ENCODE peak calls at places on chromosome 12, in five cellular contexts. J is kidney epithelial cell, Y is IMR-90, S is brain microvascular endothelial cell, M is right atrium auricular region. E is an unnamed sample.
A peak's percentile ranks its signal among the peaks of the same experiment; 100 is the strongest.

GRCh38 chr12:57775563-57776246 is 3.3 kb downstream of the EEF1AKMT3 start:
- DNase-seq in J (no peak), Y (no peak), S (no peak), M (no peak), E (no peak)

GRCh38 chr12:85688837-85689236 is 147.4 kb downstream of the RASSF9 start:
- DNase-seq in J (peak; percentile 10), Y (no peak), S (no peak), M (no peak), E (no peak)

GRCh38 chr12:96015672-96016071 is 19.5 kb upstream of the HAL start:
- DNase-seq in J (no peak), Y (peak; percentile 22), S (peak; percentile 52), M (no peak), E (peak; percentile 20)

GRCh38 chr12:4153343-4153892 is 120.1 kb upstream of the CCND2 start:
- DNase-seq in J (no peak), Y (no peak), S (no peak), M (no peak), E (peak; percentile 53)

GRCh38 chr12:42281281-42281680 is 43.2 kb upstream of the YAF2 start:
- DNase-seq in J (no peak), Y (no peak), S (no peak), M (no peak), E (no peak)

GRCh38 chr12:89472508-89472907 is 52.1 kb downstream of the GALNT4 start:
- DNase-seq in J (no peak), Y (peak; percentile 84), S (no peak), M (no peak), E (no peak)

GRCh38 chr12:126369487-126370463 is 1304.5 kb downstream of the AACS start:
- DNase-seq in J (no peak), Y (no peak), S (no peak), M (no peak), E (no peak)

GRCh38 chr12:121767525-121768016 is 25.9 kb downstream of the RHOF start:
- DNase-seq in J (no peak), Y (peak; percentile 81), S (peak; percentile 50), M (no peak), E (no peak)

DNA sequence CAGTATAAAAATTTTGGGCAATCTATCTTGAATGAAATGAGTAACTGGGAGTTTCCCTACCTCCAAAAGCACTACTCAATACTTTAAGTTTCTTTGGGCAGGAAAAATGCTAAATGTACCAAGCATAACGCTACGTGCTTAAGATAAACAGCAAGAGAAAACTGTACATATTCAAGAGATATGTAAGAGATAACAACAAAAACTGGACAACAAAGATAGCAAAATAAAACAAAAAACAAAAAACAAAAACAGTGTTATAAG is 20.0 kb downstream of the PTGES3 start:
- DNase-seq in J (no peak), Y (no peak), S (no peak), M (no peak), E (no peak)
- H3K36me3 ChIP-seq in J (peaks cover 1% of the 10 kb centered on the region), Y (peaks cover 39% of the 10 kb centered on the region), S (peaks cover 63% of the 10 kb centered on the region), M (peaks cover 89% of the 10 kb centered on the region), E (peaks cover 94% of the 10 kb centered on the region)

GRCh38 chr12:88058719-88059077 is 29.5 kb upstream of the C12orf50 start:
- DNase-seq in J (no peak), Y (no peak), S (no peak), M (no peak), E (no peak)

GRCh38 chr12:88063375-88063774 is 34.2 kb upstream of the C12orf50 start:
- DNase-seq in J (no peak), Y (peak; percentile 18), S (no peak), M (no peak), E (no peak)

GRCh38 chr12:88056571-88056970 is 27.4 kb upstream of the C12orf50 start:
- DNase-seq in J (no peak), Y (no peak), S (no peak), M (no peak), E (no peak)

GRCh38 chr12:88062464-88062863 is 33.3 kb upstream of the C12orf50 start:
- DNase-seq in J (no peak), Y (no peak), S (no peak), M (no peak), E (no peak)

DNA sequence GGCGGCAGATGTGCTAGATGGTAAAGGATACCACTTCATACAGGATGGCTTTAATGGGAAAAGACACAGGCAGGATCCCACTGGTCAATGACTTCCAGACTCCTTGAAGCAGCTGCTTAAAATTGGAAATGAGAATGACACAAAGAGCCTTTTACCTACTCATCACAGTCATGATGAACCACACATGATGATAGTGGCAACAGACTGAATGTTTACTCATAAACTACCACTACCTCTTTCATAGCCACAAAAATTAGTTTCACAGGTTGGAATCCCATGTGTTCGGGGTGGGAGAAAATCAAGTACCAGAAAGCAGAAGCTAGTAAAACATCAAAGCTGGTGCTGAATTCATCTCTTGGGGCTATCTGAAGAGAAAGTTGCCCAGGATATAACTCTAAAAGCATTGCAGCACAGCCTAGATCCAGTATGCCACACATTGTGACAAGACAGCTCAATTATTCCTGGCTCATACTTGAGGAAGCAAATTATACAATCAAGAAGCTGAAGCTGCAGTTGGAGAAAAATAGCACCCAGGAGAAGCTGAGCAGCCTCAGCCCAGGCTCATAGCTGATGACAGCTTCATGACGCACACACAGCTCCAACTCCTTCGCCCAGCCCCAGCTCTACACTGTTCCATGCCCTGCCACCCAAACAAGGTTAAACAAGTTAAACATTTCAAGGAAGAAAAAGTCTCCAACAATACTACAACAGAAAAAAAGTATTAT is 29.0 kb upstream of the C12orf50 start:
- DNase-seq in J (no peak), Y (peak; percentile 40), S (peak; percentile 3), M (peak; percentile 65), E (no peak)
- H3K36me3 ChIP-seq in J (no peaks in the 10 kb centered on the region), Y (peaks cover 12% of the 10 kb centered on the region), S (peaks cover 16% of the 10 kb centered on the region), M (peaks cover 13% of the 10 kb centered on the region), E (peaks cover 26% of the 10 kb centered on the region)

GRCh38 chr12:69545081-69545480 is 40.2 kb upstream of the CCT2 start:
- DNase-seq in J (no peak), Y (no peak), S (no peak), M (no peak), E (no peak)

GRCh38 chr12:69544087-69544486 is 41.2 kb upstream of the CCT2 start:
- DNase-seq in J (no peak), Y (no peak), S (no peak), M (no peak), E (no peak)

DNA sequence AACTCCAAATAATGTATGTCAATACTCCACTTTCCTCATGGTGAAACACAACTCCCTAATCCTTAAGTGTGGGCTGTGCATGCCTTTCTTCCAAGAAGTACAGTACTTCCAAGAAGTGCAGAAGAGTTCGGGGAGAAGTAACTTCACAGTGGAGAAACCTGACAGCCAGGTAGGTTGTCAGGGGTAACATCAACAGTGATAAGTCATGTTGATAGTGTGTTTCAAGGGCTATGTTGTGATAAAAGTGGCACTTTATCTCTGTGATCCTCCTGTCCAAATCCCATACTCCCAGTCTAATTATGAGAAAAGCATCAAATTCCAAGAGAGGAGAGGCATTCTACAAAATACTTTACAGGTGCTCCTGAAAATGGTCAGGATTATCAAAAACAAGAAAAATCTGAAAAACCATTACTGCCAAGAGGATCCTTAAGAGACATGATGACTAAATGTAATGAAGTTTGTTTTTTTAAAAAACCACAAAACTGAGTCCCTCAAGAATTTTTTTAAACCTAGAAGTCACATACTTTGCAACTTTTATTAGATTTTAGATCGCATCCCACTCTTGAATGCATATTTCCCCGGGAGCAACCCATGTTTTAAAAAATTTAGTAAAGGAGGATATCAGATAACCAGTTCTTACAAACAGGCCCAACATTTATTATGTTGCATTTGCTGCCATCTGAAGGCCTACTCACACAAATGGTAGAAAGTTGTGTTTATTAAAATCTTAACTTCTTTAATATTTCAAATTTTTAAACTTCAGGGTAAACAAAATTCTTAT is 44.5 kb upstream of the CCT2 start:
- DNase-seq in J (no peak), Y (peak; percentile 84), S (peak; percentile 39), M (no peak), E (no peak)
- H3K36me3 ChIP-seq in J (no peaks in the 10 kb centered on the region), Y (no peaks in the 10 kb centered on the region), S (no peaks in the 10 kb centered on the region), M (no peaks in the 10 kb centered on the region), E (peaks cover 13% of the 10 kb centered on the region)

GRCh38 chr12:76057316-76057715 is 25.7 kb upstream of the PHLDA1 start:
- DNase-seq in J (no peak), Y (no peak), S (no peak), M (no peak), E (no peak)
- H3K36me3 ChIP-seq in J (no peaks in the 10 kb centered on the region), Y (peaks cover 48% of the 10 kb centered on the region), S (peaks cover 63% of the 10 kb centered on the region), M (peaks cover 75% of the 10 kb centered on the region), E (peaks cover 93% of the 10 kb centered on the region)

GRCh38 chr12:79841878-79842265 is 93.0 kb downstream of the PPP1R12A start:
- DNase-seq in J (no peak), Y (no peak), S (no peak), M (no peak), E (no peak)
- H3K36me3 ChIP-seq in J (peaks cover 3% of the 10 kb centered on the region), Y (peaks cover 13% of the 10 kb centered on the region), S (peaks cover 11% of the 10 kb centered on the region), M (peaks cover 14% of the 10 kb centered on the region), E (peaks cover 51% of the 10 kb centered on the region)

DNA sequence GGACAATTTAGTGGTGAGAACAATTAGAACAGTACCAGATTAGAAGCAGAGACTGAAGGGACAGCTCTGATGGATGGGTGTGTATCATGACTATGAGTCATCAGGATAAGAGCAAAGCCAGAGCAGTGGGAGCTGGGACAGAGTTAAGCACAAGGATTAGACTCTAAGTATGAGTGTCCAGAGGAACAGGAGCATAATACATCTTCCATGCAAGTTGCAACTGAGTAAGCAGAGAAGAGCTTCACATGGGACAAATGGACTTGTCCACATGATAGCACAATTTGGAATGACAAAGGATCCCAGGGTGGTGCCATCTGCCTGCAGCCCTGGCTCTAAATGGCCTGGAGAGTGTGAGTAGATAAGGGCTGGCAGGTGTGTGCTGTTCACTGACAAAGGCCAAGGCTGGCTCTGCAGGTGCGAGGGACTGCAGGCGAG is 226.4 kb upstream of the CAND1 start:
- DNase-seq in J (peak; percentile 61), Y (peak; percentile 1), S (peak; percentile 47), M (no peak), E (peak; percentile 25)
- H3K36me3 ChIP-seq in J (no peaks in the 10 kb centered on the region), Y (no peaks in the 10 kb centered on the region), S (no peaks in the 10 kb centered on the region), M (no peaks in the 10 kb centered on the region), E (no peaks in the 10 kb centered on the region)

GRCh38 chr12:54956322-54956721 is 28.2 kb downstream of the TESPA1 start:
- DNase-seq in J (no peak), Y (no peak), S (no peak), M (no peak), E (no peak)
- H3K36me3 ChIP-seq in J (no peaks in the 10 kb centered on the region), Y (no peaks in the 10 kb centered on the region), S (no peaks in the 10 kb centered on the region), M (no peaks in the 10 kb centered on the region), E (no peaks in the 10 kb centered on the region)

GRCh38 chr12:92338102-92338501 is 192.5 kb upstream of the BTG1 start:
- DNase-seq in J (no peak), Y (no peak), S (no peak), M (no peak), E (no peak)
- H3K36me3 ChIP-seq in J (no peaks in the 10 kb centered on the region), Y (no peaks in the 10 kb centered on the region), S (no peaks in the 10 kb centered on the region), M (no peaks in the 10 kb centered on the region), E (no peaks in the 10 kb centered on the region)

DNA sequence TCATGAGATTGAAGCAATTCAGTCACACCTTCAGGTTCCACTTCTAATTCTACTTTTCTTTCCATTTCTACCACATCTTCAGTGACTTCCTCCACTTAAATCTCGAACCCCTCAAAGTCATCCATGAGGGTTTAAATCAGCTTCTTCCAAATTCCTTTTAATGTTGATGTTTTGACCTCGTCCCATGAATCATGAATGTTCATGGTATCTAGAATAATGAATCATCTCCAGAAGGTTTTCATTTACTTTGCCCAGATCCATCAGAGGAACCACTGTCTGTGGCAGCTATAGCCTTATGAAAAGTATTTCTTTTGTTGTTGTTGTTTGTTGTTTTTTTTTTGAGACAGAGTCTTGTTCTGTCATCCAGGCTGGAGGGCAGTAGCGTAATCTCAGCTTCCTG is 7.6 kb downstream of the RXYLT1 start:
- DNase-seq in J (no peak), Y (peak; percentile 30), S (peak; percentile 6), M (no peak), E (no peak)
- H3K36me3 ChIP-seq in J (peaks cover 4% of the 10 kb centered on the region), Y (peaks cover 11% of the 10 kb centered on the region), S (peaks cover 5% of the 10 kb centered on the region), M (peaks cover 33% of the 10 kb centered on the region), E (peaks cover 31% of the 10 kb centered on the region)